ENCODE peak calls at places on chromosome 7, in six cellular contexts. One of them, this sample, is unnamed.

GRCh38 chr7:92158660-92159575 is 20.0 kb downstream of the LRRD1 start:
- DNase-seq in SW480: no peak
- DNase-seq in cardiac muscle cell: peak; percentile 85
- DNase-seq in activated naive CD8-positive, alpha-beta T cell treated with anti-CD3 and anti-CD28 coated beads, Interleukin-2, amount 50 U/mL, for 24 hours: no peak
- DNase-seq in tibial nerve: no peak
- DNase-seq in hepatic stellate cell: peak; percentile 76
- DNase-seq in this sample: peak; percentile 21

GRCh38 chr7:7099584-7100014 is 82.7 kb upstream of the C1GALT1 start:
- DNase-seq in SW480: peak; percentile 96
- DNase-seq in cardiac muscle cell: peak; percentile 98
- DNase-seq in tibial nerve: peak; percentile 65
- DNase-seq in hepatic stellate cell: peak; percentile 73
- DNase-seq in activated naive CD8-positive, alpha-beta T cell treated with anti-CD3 and anti-CD28 coated beads, Interleukin-2, amount 50 U/mL, for 24 hours: no peak
- DNase-seq in this sample: peak; percentile 94

GRCh38 chr7:107318523-107319160 is 149.8 kb downstream of the HBP1 start:
- DNase-seq in SW480: no peak
- DNase-seq in hepatic stellate cell: no peak
- DNase-seq in cardiac muscle cell: peak; percentile 6
- DNase-seq in activated naive CD8-positive, alpha-beta T cell treated with anti-CD3 and anti-CD28 coated beads, Interleukin-2, amount 50 U/mL, for 24 hours: no peak
- DNase-seq in tibial nerve: no peak
- DNase-seq in this sample: no peak

GRCh38 chr7:152520861-152521302 is 85.1 kb upstream of the KMT2C start:
- DNase-seq in tibial nerve: no peak
- DNase-seq in SW480: no peak
- DNase-seq in activated naive CD8-positive, alpha-beta T cell treated with anti-CD3 and anti-CD28 coated beads, Interleukin-2, amount 50 U/mL, for 24 hours: no peak
- DNase-seq in cardiac muscle cell: peak; percentile 16
- DNase-seq in hepatic stellate cell: no peak
- DNase-seq in this sample: no peak

GRCh38 chr7:55570939-55571338 is 1.4 kb downstream of the VOPP1 start:
- DNase-seq in activated naive CD8-positive, alpha-beta T cell treated with anti-CD3 and anti-CD28 coated beads, Interleukin-2, amount 50 U/mL, for 24 hours: no peak
- DNase-seq in cardiac muscle cell: peak; percentile 69
- DNase-seq in tibial nerve: no peak
- DNase-seq in hepatic stellate cell: peak; percentile 68
- DNase-seq in SW480: peak; percentile 58
- DNase-seq in this sample: peak; percentile 51

GRCh38 chr7:121744319-121744718 is 128.6 kb upstream of the PTPRZ1 start:
- DNase-seq in tibial nerve: no peak
- DNase-seq in cardiac muscle cell: no peak
- DNase-seq in hepatic stellate cell: no peak
- DNase-seq in SW480: peak; percentile 55
- DNase-seq in activated naive CD8-positive, alpha-beta T cell treated with anti-CD3 and anti-CD28 coated beads, Interleukin-2, amount 50 U/mL, for 24 hours: no peak
- DNase-seq in this sample: no peak

GRCh38 chr7:29613100-29613499 is 49.5 kb downstream of the PRR15 start:
- DNase-seq in hepatic stellate cell: no peak
- DNase-seq in activated naive CD8-positive, alpha-beta T cell treated with anti-CD3 and anti-CD28 coated beads, Interleukin-2, amount 50 U/mL, for 24 hours: no peak
- DNase-seq in SW480: no peak
- DNase-seq in cardiac muscle cell: no peak
- DNase-seq in tibial nerve: no peak
- DNase-seq in this sample: no peak

GRCh38 chr7:12647364-12648219 is 39.8 kb upstream of the ARL4A start:
- DNase-seq in SW480: peak; percentile 95
- DNase-seq in activated naive CD8-positive, alpha-beta T cell treated with anti-CD3 and anti-CD28 coated beads, Interleukin-2, amount 50 U/mL, for 24 hours: no peak
- DNase-seq in hepatic stellate cell: peak; percentile 33
- DNase-seq in cardiac muscle cell: no peak
- DNase-seq in tibial nerve: no peak
- DNase-seq in this sample: no peak

GRCh38 chr7:100671353-100672327 is 1.9 kb upstream of the GNB2 start:
- DNase-seq in activated naive CD8-positive, alpha-beta T cell treated with anti-CD3 and anti-CD28 coated beads, Interleukin-2, amount 50 U/mL, for 24 hours: no peak
- DNase-seq in cardiac muscle cell: no peak
- DNase-seq in SW480: no peak
- DNase-seq in tibial nerve: no peak
- DNase-seq in hepatic stellate cell: no peak
- DNase-seq in this sample: no peak

GRCh38 chr7:71633571-71634008 is 501.6 kb downstream of the GALNT17 start:
- DNase-seq in hepatic stellate cell: no peak
- DNase-seq in cardiac muscle cell: peak; percentile 86
- DNase-seq in activated naive CD8-positive, alpha-beta T cell treated with anti-CD3 and anti-CD28 coated beads, Interleukin-2, amount 50 U/mL, for 24 hours: no peak
- DNase-seq in tibial nerve: no peak
- DNase-seq in SW480: peak; percentile 81
- DNase-seq in this sample: peak; percentile 51

GRCh38 chr7:29588900-29589696 is 25.5 kb downstream of the PRR15 start:
- DNase-seq in tibial nerve: peak; percentile 51
- DNase-seq in activated naive CD8-positive, alpha-beta T cell treated with anti-CD3 and anti-CD28 coated beads, Interleukin-2, amount 50 U/mL, for 24 hours: peak; percentile 31
- DNase-seq in SW480: peak; percentile 43
- DNase-seq in cardiac muscle cell: peak; percentile 61
- DNase-seq in hepatic stellate cell: peak; percentile 39
- DNase-seq in this sample: peak; percentile 48

GRCh38 chr7:14424675-14425074 is 435.2 kb upstream of the ETV1 start:
- DNase-seq in activated naive CD8-positive, alpha-beta T cell treated with anti-CD3 and anti-CD28 coated beads, Interleukin-2, amount 50 U/mL, for 24 hours: no peak
- DNase-seq in tibial nerve: no peak
- DNase-seq in SW480: no peak
- DNase-seq in cardiac muscle cell: no peak
- DNase-seq in hepatic stellate cell: no peak
- DNase-seq in this sample: no peak

GRCh38 chr7:128880791-128881457 is 18.3 kb downstream of the ATP6V1F start:
- DNase-seq in hepatic stellate cell: no peak
- DNase-seq in cardiac muscle cell: no peak
- DNase-seq in SW480: no peak
- DNase-seq in tibial nerve: no peak
- DNase-seq in activated naive CD8-positive, alpha-beta T cell treated with anti-CD3 and anti-CD28 coated beads, Interleukin-2, amount 50 U/mL, for 24 hours: no peak
- DNase-seq in this sample: no peak

GRCh38 chr7:151470656-151471180 is 30.8 kb upstream of the CRYGN start:
- DNase-seq in activated naive CD8-positive, alpha-beta T cell treated with anti-CD3 and anti-CD28 coated beads, Interleukin-2, amount 50 U/mL, for 24 hours: no peak
- DNase-seq in cardiac muscle cell: no peak
- DNase-seq in SW480: no peak
- DNase-seq in tibial nerve: no peak
- DNase-seq in hepatic stellate cell: no peak
- DNase-seq in this sample: no peak

GRCh38 chr7:69172357-69173098 is 425.7 kb upstream of the AUTS2 start:
- DNase-seq in cardiac muscle cell: no peak
- DNase-seq in hepatic stellate cell: no peak
- DNase-seq in tibial nerve: no peak
- DNase-seq in activated naive CD8-positive, alpha-beta T cell treated with anti-CD3 and anti-CD28 coated beads, Interleukin-2, amount 50 U/mL, for 24 hours: no peak
- DNase-seq in SW480: no peak
- DNase-seq in this sample: no peak

GRCh38 chr7:157949711-157950110 is 612.9 kb downstream of the DNAJB6 start:
- DNase-seq in SW480: no peak
- DNase-seq in cardiac muscle cell: no peak
- DNase-seq in tibial nerve: no peak
- DNase-seq in activated naive CD8-positive, alpha-beta T cell treated with anti-CD3 and anti-CD28 coated beads, Interleukin-2, amount 50 U/mL, for 24 hours: no peak
- DNase-seq in hepatic stellate cell: no peak
- DNase-seq in this sample: no peak

GRCh38 chr7:70647801-70648491 is 484.0 kb upstream of the GALNT17 start:
- DNase-seq in SW480: peak; percentile 80
- DNase-seq in tibial nerve: no peak
- DNase-seq in hepatic stellate cell: no peak
- DNase-seq in activated naive CD8-positive, alpha-beta T cell treated with anti-CD3 and anti-CD28 coated beads, Interleukin-2, amount 50 U/mL, for 24 hours: peak; percentile 71
- DNase-seq in cardiac muscle cell: no peak
- DNase-seq in this sample: peak; percentile 5

GRCh38 chr7:75916685-75917634 is 2.0 kb downstream of the POR start:
- DNase-seq in cardiac muscle cell: no peak
- DNase-seq in tibial nerve: no peak
- DNase-seq in SW480: no peak
- DNase-seq in hepatic stellate cell: no peak
- DNase-seq in activated naive CD8-positive, alpha-beta T cell treated with anti-CD3 and anti-CD28 coated beads, Interleukin-2, amount 50 U/mL, for 24 hours: no peak
- DNase-seq in this sample: no peak

GRCh38 chr7:98958968-98959367 is 80.6 kb downstream of the TRRAP start:
- DNase-seq in activated naive CD8-positive, alpha-beta T cell treated with anti-CD3 and anti-CD28 coated beads, Interleukin-2, amount 50 U/mL, for 24 hours: no peak
- DNase-seq in hepatic stellate cell: no peak
- DNase-seq in cardiac muscle cell: no peak
- DNase-seq in tibial nerve: no peak
- DNase-seq in SW480: no peak
- DNase-seq in this sample: no peak

GRCh38 chr7:92595281-92595680 is 5.1 kb upstream of the FAM133B start:
- DNase-seq in tibial nerve: no peak
- DNase-seq in SW480: peak; percentile 50
- DNase-seq in hepatic stellate cell: no peak
- DNase-seq in cardiac muscle cell: no peak
- DNase-seq in activated naive CD8-positive, alpha-beta T cell treated with anti-CD3 and anti-CD28 coated beads, Interleukin-2, amount 50 U/mL, for 24 hours: no peak
- DNase-seq in this sample: no peak

GRCh38 chr7:94244760-94245159 is 149.9 kb upstream of the COL1A2 start:
- DNase-seq in SW480: no peak
- DNase-seq in tibial nerve: no peak
- DNase-seq in cardiac muscle cell: no peak
- DNase-seq in activated naive CD8-positive, alpha-beta T cell treated with anti-CD3 and anti-CD28 coated beads, Interleukin-2, amount 50 U/mL, for 24 hours: no peak
- DNase-seq in hepatic stellate cell: no peak
- DNase-seq in this sample: no peak

GRCh38 chr7:6646380-6646950 is 9.3 kb downstream of the ZNF316 start:
- DNase-seq in activated naive CD8-positive, alpha-beta T cell treated with anti-CD3 and anti-CD28 coated beads, Interleukin-2, amount 50 U/mL, for 24 hours: no peak
- DNase-seq in SW480: no peak
- DNase-seq in hepatic stellate cell: no peak
- DNase-seq in cardiac muscle cell: no peak
- DNase-seq in tibial nerve: no peak
- DNase-seq in this sample: no peak

GRCh38 chr7:27600247-27600646 is 62.4 kb downstream of the HIBADH start:
- DNase-seq in cardiac muscle cell: peak; percentile 42
- DNase-seq in tibial nerve: no peak
- DNase-seq in hepatic stellate cell: no peak
- DNase-seq in activated naive CD8-positive, alpha-beta T cell treated with anti-CD3 and anti-CD28 coated beads, Interleukin-2, amount 50 U/mL, for 24 hours: no peak
- DNase-seq in SW480: no peak
- DNase-seq in this sample: no peak

GRCh38 chr7:6435486-6436384 is 12.0 kb downstream of the DAGLB start:
- DNase-seq in activated naive CD8-positive, alpha-beta T cell treated with anti-CD3 and anti-CD28 coated beads, Interleukin-2, amount 50 U/mL, for 24 hours: peak; percentile 91
- DNase-seq in tibial nerve: peak; percentile 83
- DNase-seq in SW480: peak; percentile 76
- DNase-seq in cardiac muscle cell: peak; percentile 88
- DNase-seq in hepatic stellate cell: peak; percentile 90
- DNase-seq in this sample: peak; percentile 96

GRCh38 chr7:1532456-1533254 is 2.2 kb downstream of the MAFK start:
- DNase-seq in cardiac muscle cell: peak; percentile 86
- DNase-seq in SW480: peak; percentile 93
- DNase-seq in tibial nerve: peak; percentile 84
- DNase-seq in hepatic stellate cell: peak; percentile 95
- DNase-seq in activated naive CD8-positive, alpha-beta T cell treated with anti-CD3 and anti-CD28 coated beads, Interleukin-2, amount 50 U/mL, for 24 hours: peak; percentile 62
- DNase-seq in this sample: peak; percentile 83

GRCh38 chr7:147999962-148000361 is 590.6 kb upstream of the C7orf33 start:
- DNase-seq in hepatic stellate cell: no peak
- DNase-seq in cardiac muscle cell: no peak
- DNase-seq in tibial nerve: no peak
- DNase-seq in SW480: no peak
- DNase-seq in activated naive CD8-positive, alpha-beta T cell treated with anti-CD3 and anti-CD28 coated beads, Interleukin-2, amount 50 U/mL, for 24 hours: no peak
- DNase-seq in this sample: no peak

GRCh38 chr7:35356495-35356894 is 102.6 kb upstream of the TBX20 start:
- DNase-seq in SW480: no peak
- DNase-seq in tibial nerve: no peak
- DNase-seq in activated naive CD8-positive, alpha-beta T cell treated with anti-CD3 and anti-CD28 coated beads, Interleukin-2, amount 50 U/mL, for 24 hours: no peak
- DNase-seq in hepatic stellate cell: no peak
- DNase-seq in cardiac muscle cell: no peak
- DNase-seq in this sample: no peak

GRCh38 chr7:40879941-40880558 is 745.2 kb downstream of the SUGCT start:
- DNase-seq in activated naive CD8-positive, alpha-beta T cell treated with anti-CD3 and anti-CD28 coated beads, Interleukin-2, amount 50 U/mL, for 24 hours: no peak
- DNase-seq in hepatic stellate cell: peak; percentile 8
- DNase-seq in cardiac muscle cell: peak; percentile 35
- DNase-seq in tibial nerve: no peak
- DNase-seq in SW480: no peak
- DNase-seq in this sample: no peak

GRCh38 chr7:100544949-100545635 is 6.1 kb downstream of the AGFG2 start:
- DNase-seq in SW480: no peak
- DNase-seq in hepatic stellate cell: no peak
- DNase-seq in tibial nerve: no peak
- DNase-seq in cardiac muscle cell: peak; percentile 47
- DNase-seq in activated naive CD8-positive, alpha-beta T cell treated with anti-CD3 and anti-CD28 coated beads, Interleukin-2, amount 50 U/mL, for 24 hours: no peak
- DNase-seq in this sample: no peak

GRCh38 chr7:148987010-148987750 is 41.1 kb downstream of the PDIA4 start:
- DNase-seq in activated naive CD8-positive, alpha-beta T cell treated with anti-CD3 and anti-CD28 coated beads, Interleukin-2, amount 50 U/mL, for 24 hours: peak; percentile 76
- DNase-seq in cardiac muscle cell: peak; percentile 91
- DNase-seq in SW480: peak; percentile 94
- DNase-seq in tibial nerve: peak; percentile 70
- DNase-seq in hepatic stellate cell: peak; percentile 90
- DNase-seq in this sample: peak; percentile 90

This sample was measured in HTR-8/SVneo.